ENCODE peak calls at places on chromosomes 16 and 17, in seven cellular contexts. B, H, N, W, O, L and Q are unnamed samples. For H3K4me1, the result is how much of the 10 kb centered on the place peaks cover.

GRCh38 chr17:61409301-61410099 is 9.9 kb downstream of the TBX2 start:
- DNase-seq in B (peak), H (peak), N (peak), W (peak), O (no peak), L (peak), Q (no peak)

GRCh38 chr16:29819506-29819905 is 756 bp upstream of the MVP start:
- DNase-seq in B (no peak), H (peak), N (no peak), W (no peak), O (no peak), L (no peak), Q (no peak)

GRCh38 chr16:87635541-87636049 is 33.3 kb downstream of the JPH3 start:
- DNase-seq in B (peak), H (peak), N (peak), W (peak), O (no peak), L (peak), Q (no peak)

GRCh38 chr17:35749560-35750412 is 3.3 kb downstream of the GAS2L2 start:
- DNase-seq in B (peak), H (no peak), N (peak), W (no peak), O (no peak), L (no peak), Q (no peak)

GRCh38 chr16:13479549-13479948 is 440.4 kb upstream of the ERCC4 start:
- DNase-seq in B (no peak), H (no peak), N (no peak), W (no peak), O (no peak), L (no peak), Q (no peak)

GRCh38 chr17:17186051-17186450 is 20.1 kb downstream of the PLD6 start:
- DNase-seq in B (peak), H (no peak), N (no peak), W (no peak), O (no peak), L (no peak), Q (no peak)

GRCh38 chr16:80594756-80595155 is 54.0 kb downstream of the DYNLRB2 start:
- DNase-seq in B (no peak), H (no peak), N (no peak), W (no peak), O (no peak), L (no peak), Q (no peak)

GRCh38 chr16:89080251-89080853 is 13.3 kb upstream of the ACSF3 start:
- DNase-seq in B (no peak), H (no peak), N (no peak), W (no peak), O (no peak), L (no peak), Q (no peak)

GRCh38 chr16:82638095-82638798 is 11.5 kb downstream of the CDH13 start:
- DNase-seq in B (no peak), H (no peak), N (no peak), W (peak), O (no peak), L (no peak), Q (no peak)

GRCh38 chr17:62876664-62877411 is 68.7 kb upstream of the MARCHF10 start:
- DNase-seq in B (no peak), H (no peak), N (no peak), W (no peak), O (no peak), L (no peak), Q (no peak)

GRCh38 chr17:68197091-68197996 is 50.5 kb upstream of the AMZ2 start:
- DNase-seq in B (no peak), H (peak), N (peak), W (no peak), O (no peak), L (peak), Q (no peak)

GRCh38 chr16:49671325-49671724 is 184.6 kb downstream of the ZNF423 start:
- DNase-seq in B (no peak), H (no peak), N (no peak), W (no peak), O (no peak), L (no peak), Q (no peak)

GRCh38 chr17:77449908-77450741 is 309.4 kb downstream of the SEC14L1 start:
- DNase-seq in B (peak), H (peak), N (peak), W (peak), O (no peak), L (peak), Q (no peak)

GRCh38 chr16:28131210-28131609 is 67.7 kb upstream of the GSG1L start:
- DNase-seq in B (no peak), H (no peak), N (no peak), W (no peak), O (no peak), L (no peak), Q (no peak)

GRCh38 chr16:28133666-28134065 is 70.2 kb upstream of the GSG1L start:
- DNase-seq in B (no peak), H (no peak), N (no peak), W (no peak), O (no peak), L (no peak), Q (no peak)

GRCh38 chr16:28126684-28127620 is 63.4 kb upstream of the GSG1L start:
- DNase-seq in B (no peak), H (no peak), N (no peak), W (no peak), O (no peak), L (no peak), Q (no peak)

GRCh38 chr16:28131743-28132393 is 68.4 kb upstream of the GSG1L start:
- DNase-seq in B (no peak), H (no peak), N (no peak), W (no peak), O (no peak), L (no peak), Q (no peak)

DNA sequence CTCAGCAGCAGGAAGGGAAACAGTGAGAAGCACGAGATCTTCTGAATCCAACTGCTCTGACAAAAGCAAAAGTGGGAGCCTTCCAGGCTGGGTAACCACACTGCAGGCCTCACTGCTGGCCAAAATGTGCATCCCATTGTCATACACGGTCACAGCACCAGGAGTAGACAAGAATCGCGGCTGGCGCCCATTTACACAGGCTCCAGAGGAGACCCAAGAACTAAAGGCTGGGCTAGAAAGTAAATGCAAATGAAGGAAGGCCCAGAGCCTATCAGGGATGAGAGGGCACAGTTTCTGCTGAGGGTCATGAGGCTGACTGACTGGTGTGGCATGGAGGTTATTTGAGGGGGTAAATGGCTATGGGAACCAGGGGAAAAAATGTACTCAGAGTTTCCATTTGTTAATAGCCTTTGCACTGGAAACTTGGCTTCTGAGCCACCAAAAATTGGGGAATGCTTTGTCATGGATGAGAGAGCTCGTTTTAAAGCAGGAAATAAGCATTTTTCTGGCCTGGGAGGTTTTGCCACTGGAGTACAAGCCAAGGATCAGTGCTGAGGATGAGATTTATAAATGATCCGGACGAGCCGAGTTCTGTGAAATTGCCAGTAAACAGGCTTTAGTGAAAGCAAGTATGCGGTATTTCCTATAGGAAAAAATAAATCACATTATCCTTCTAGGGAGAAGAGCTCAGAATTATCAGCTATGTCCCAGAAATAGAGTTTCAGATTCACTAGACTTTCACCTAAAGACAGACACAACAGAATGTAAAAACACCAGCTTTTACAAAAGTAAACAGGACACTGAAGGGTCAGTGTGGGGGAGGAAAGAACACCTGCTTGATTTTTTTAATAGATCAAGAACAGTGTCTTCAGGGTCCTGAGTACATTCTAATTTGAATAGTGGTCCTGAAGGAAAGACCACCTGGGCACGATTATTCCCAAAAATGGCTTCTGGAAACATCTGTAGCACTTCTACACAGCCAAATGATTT is 66.9 kb upstream of the GSG1L start:
- DNase-seq in B (no peak), H (no peak), N (no peak), W (no peak), O (no peak), L (no peak), Q (no peak)
- TF ChIP-seq EP300 in B (no peak), H (no peak), N (no peak), W (no peak), O (no peak), L (no peak), Q (no peak)

GRCh38 chr16:8961811-8962390 is 1.8 kb downstream of the USP7 start:
- DNase-seq in B (no peak), H (no peak), N (peak), W (no peak), O (no peak), L (no peak), Q (no peak)
- H3K4me1 ChIP-seq in B (half or more), H (half or more), N (half or more), W (under half), O (under half), L (under half), Q (half or more)

GRCh38 chr16:21560462-21560861 is 38.9 kb upstream of the METTL9 start:
- DNase-seq in B (peak), H (peak), N (no peak), W (peak), O (no peak), L (no peak), Q (no peak)

GRCh38 chr16:21554795-21555585 is 44.4 kb upstream of the METTL9 start:
- DNase-seq in B (peak), H (peak), N (peak), W (peak), O (peak), L (peak), Q (peak)
- TF ChIP-seq POLR2AphosphoS5 in B (no peak), H (peak), N (no peak), W (no peak), O (no peak), L (no peak), Q (peak)

DNA sequence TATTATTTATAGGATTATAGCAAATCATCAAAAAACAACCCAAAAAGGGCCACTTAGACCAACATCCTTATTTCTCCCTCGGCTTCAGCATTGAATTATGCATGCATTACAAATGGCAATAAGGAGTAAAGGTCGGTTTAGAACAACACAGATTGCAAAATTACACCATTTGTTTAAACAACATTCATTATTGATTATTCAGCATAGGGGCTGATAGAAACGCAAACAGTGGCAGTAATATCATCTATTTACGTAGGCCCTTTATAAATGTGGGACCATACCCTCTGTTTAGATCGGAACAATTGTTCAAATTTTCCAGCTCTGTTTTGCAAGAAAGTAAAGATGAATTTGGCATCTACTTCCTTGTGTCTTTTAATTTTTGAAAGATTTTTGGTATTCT is 153.3 kb downstream of the WWOX start:
- DNase-seq in B (no peak), H (no peak), N (no peak), W (no peak), O (no peak), L (no peak), Q (no peak)
- TF ChIP-seq EP300 in B (no peak), H (no peak), N (no peak), W (no peak), O (no peak), L (no peak), Q (no peak)